ENCODE peak calls at places on chromosomes 3 and 15, in four cellular contexts. One of them, this sample, is unnamed. For H3K36me3, the result is how much of the 10 kb centered on the place peaks cover.

GRCh38 chr3:118968111-118968510 is 66.5 kb downstream of the IGSF11 start:
- DNase-seq in cardiac muscle cell: no peak
- DNase-seq in hepatocyte: no peak
- DNase-seq in kidney: no peak
- DNase-seq in this sample: no peak

GRCh38 chr3:166123088-166123487 is 285.9 kb upstream of the BCHE start:
- DNase-seq in hepatocyte: no peak
- DNase-seq in cardiac muscle cell: no peak
- DNase-seq in kidney: no peak
- DNase-seq in this sample: no peak

GRCh38 chr3:195613468-195614069 is 29.8 kb upstream of the APOD start:
- DNase-seq in kidney: no peak
- DNase-seq in hepatocyte: no peak
- DNase-seq in cardiac muscle cell: no peak
- DNase-seq in this sample: no peak

GRCh38 chr3:177453087-177453844 is 256.0 kb upstream of the TBL1XR1 start:
- DNase-seq in kidney: no peak
- DNase-seq in hepatocyte: no peak
- DNase-seq in cardiac muscle cell: no peak
- DNase-seq in this sample: no peak

GRCh38 chr3:110738531-110738930 is 333.1 kb upstream of the NECTIN3 start:
- DNase-seq in hepatocyte: no peak
- DNase-seq in cardiac muscle cell: no peak
- DNase-seq in kidney: no peak
- DNase-seq in this sample: no peak

GRCh38 chr15:83207622-83208356 is at the start of gene HDGFL3:
- DNase-seq in cardiac muscle cell: peak
- DNase-seq in hepatocyte: peak
- DNase-seq in kidney: peak
- DNase-seq in this sample: peak

GRCh38 chr3:105277656-105278055 is 89.1 kb upstream of the ALCAM start:
- DNase-seq in cardiac muscle cell: peak
- DNase-seq in kidney: no peak
- DNase-seq in hepatocyte: no peak
- DNase-seq in this sample: no peak

GRCh38 chr3:145767909-145768308 is 393.1 kb downstream of the PLOD2 start:
- DNase-seq in kidney: no peak
- DNase-seq in cardiac muscle cell: peak
- DNase-seq in hepatocyte: no peak
- DNase-seq in this sample: no peak

GRCh38 chr3:47414161-47414564 is 33.3 kb downstream of the PTPN23 start:
- DNase-seq in hepatocyte: no peak
- DNase-seq in cardiac muscle cell: no peak
- DNase-seq in kidney: no peak
- DNase-seq in this sample: peak

GRCh38 chr15:101042320-101042719 is 123.2 kb downstream of the LRRK1 start:
- DNase-seq in kidney: peak
- DNase-seq in cardiac muscle cell: no peak
- DNase-seq in hepatocyte: no peak
- DNase-seq in this sample: no peak

GRCh38 chr3:147412917-147413711 is 3.9 kb downstream of the ZIC1 start:
- DNase-seq in cardiac muscle cell: no peak
- DNase-seq in kidney: peak
- DNase-seq in hepatocyte: no peak
- DNase-seq in this sample: no peak

GRCh38 chr15:70023064-70023768 is 74.5 kb downstream of the TLE3 start:
- DNase-seq in cardiac muscle cell: peak
- DNase-seq in kidney: no peak
- DNase-seq in hepatocyte: peak
- DNase-seq in this sample: no peak

GRCh38 chr15:90529008-90529368 is 735 bp upstream of the CRTC3 start:
- DNase-seq in cardiac muscle cell: no peak
- DNase-seq in hepatocyte: no peak
- DNase-seq in kidney: peak
- DNase-seq in this sample: no peak
- H3K4me3 ChIP-seq in cardiac muscle cell: no peak
- H3K4me3 ChIP-seq in hepatocyte: no peak
- H3K4me3 ChIP-seq in kidney: peak
- H3K4me3 ChIP-seq in this sample: peak

GRCh38 chr15:89794627-89795241 is 18.6 kb downstream of the MESP2 start:
- DNase-seq in cardiac muscle cell: peak
- DNase-seq in kidney: peak
- DNase-seq in hepatocyte: no peak
- DNase-seq in this sample: no peak

GRCh38 chr15:89797678-89798201 is 16.9 kb downstream of the ANPEP start:
- DNase-seq in hepatocyte: no peak
- DNase-seq in cardiac muscle cell: no peak
- DNase-seq in kidney: peak
- DNase-seq in this sample: no peak

GRCh38 chr15:89792106-89792805 is 16.1 kb downstream of the MESP2 start:
- DNase-seq in hepatocyte: no peak
- DNase-seq in kidney: peak
- DNase-seq in cardiac muscle cell: no peak
- DNase-seq in this sample: no peak

GRCh38 chr15:89799011-89799924 is 15.4 kb downstream of the ANPEP start:
- DNase-seq in kidney: peak
- DNase-seq in hepatocyte: no peak
- DNase-seq in cardiac muscle cell: no peak
- DNase-seq in this sample: no peak

GRCh38 chr15:89795996-89796395 is 18.7 kb downstream of the ANPEP start:
- DNase-seq in kidney: no peak
- DNase-seq in hepatocyte: no peak
- DNase-seq in cardiac muscle cell: no peak
- DNase-seq in this sample: no peak
- H3K36me3 ChIP-seq in kidney: under half
- H3K36me3 ChIP-seq in hepatocyte: under half
- H3K36me3 ChIP-seq in cardiac muscle cell: under half
- H3K36me3 ChIP-seq in this sample: under half

GRCh38 chr15:29429584-29429983 is 160.0 kb upstream of the NSMCE3 start:
- DNase-seq in kidney: no peak
- DNase-seq in cardiac muscle cell: no peak
- DNase-seq in hepatocyte: no peak
- DNase-seq in this sample: no peak
- H3K4me3 ChIP-seq in kidney: no peak
- H3K4me3 ChIP-seq in cardiac muscle cell: no peak
- H3K4me3 ChIP-seq in hepatocyte: no peak
- H3K4me3 ChIP-seq in this sample: no peak

GRCh38 chr15:98942966-98943584 is 64.5 kb downstream of the PGPEP1L start:
- DNase-seq in cardiac muscle cell: no peak
- DNase-seq in kidney: no peak
- DNase-seq in hepatocyte: no peak
- DNase-seq in this sample: no peak
- H3K36me3 ChIP-seq in cardiac muscle cell: under half
- H3K36me3 ChIP-seq in kidney: half or more
- H3K36me3 ChIP-seq in hepatocyte: under half
- H3K36me3 ChIP-seq in this sample: under half

DNA sequence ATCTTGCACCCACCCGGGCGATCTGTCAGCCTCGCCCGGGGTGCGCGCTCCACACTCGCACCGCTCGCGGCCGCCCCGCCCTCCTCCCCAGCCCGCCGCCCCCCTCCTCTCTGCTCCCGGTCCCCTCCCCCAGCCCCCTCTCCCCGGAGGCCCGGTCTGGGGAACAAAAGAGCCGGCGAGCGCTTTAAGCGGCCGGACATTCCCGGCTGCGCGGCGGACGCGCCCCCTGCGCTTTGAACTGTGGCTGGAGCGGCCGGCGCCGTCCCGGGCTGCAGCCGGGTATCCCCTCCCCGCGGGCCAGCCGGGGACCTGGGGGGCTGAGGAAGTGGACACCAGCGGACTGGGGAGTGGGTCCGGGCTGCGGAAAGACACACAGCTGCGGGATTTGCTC is at the start of gene IGDCC3:
- DNase-seq in kidney: no peak
- DNase-seq in hepatocyte: peak
- DNase-seq in cardiac muscle cell: peak
- DNase-seq in this sample: peak
- H3K4me3 ChIP-seq in kidney: peak
- H3K4me3 ChIP-seq in hepatocyte: peak
- H3K4me3 ChIP-seq in cardiac muscle cell: peak
- H3K4me3 ChIP-seq in this sample: peak

GRCh38 chr15:67184208-67184925 is 70.1 kb downstream of the AAGAB start:
- DNase-seq in kidney: no peak
- DNase-seq in cardiac muscle cell: no peak
- DNase-seq in hepatocyte: no peak
- DNase-seq in this sample: no peak
- H3K36me3 ChIP-seq in kidney: half or more
- H3K36me3 ChIP-seq in cardiac muscle cell: under half
- H3K36me3 ChIP-seq in hepatocyte: under half
- H3K36me3 ChIP-seq in this sample: under half

GRCh38 chr3:100107227-100107626 is 7.1 kb downstream of the FILIP1L start:
- DNase-seq in cardiac muscle cell: no peak
- DNase-seq in hepatocyte: no peak
- DNase-seq in kidney: no peak
- DNase-seq in this sample: no peak

GRCh38 chr3:100104817-100105413 is 9.4 kb downstream of the FILIP1L start:
- DNase-seq in kidney: no peak
- DNase-seq in cardiac muscle cell: no peak
- DNase-seq in hepatocyte: no peak
- DNase-seq in this sample: no peak

GRCh38 chr3:100105536-100105935 is 8.8 kb downstream of the FILIP1L start:
- DNase-seq in hepatocyte: no peak
- DNase-seq in kidney: no peak
- DNase-seq in cardiac muscle cell: no peak
- DNase-seq in this sample: no peak

GRCh38 chr3:100106531-100107155 is 7.7 kb downstream of the FILIP1L start:
- DNase-seq in hepatocyte: no peak
- DNase-seq in cardiac muscle cell: peak
- DNase-seq in kidney: no peak
- DNase-seq in this sample: no peak

GRCh38 chr3:100106094-100106493 is 8.2 kb downstream of the FILIP1L start:
- DNase-seq in hepatocyte: no peak
- DNase-seq in kidney: no peak
- DNase-seq in cardiac muscle cell: no peak
- DNase-seq in this sample: no peak
- H3K4me3 ChIP-seq in hepatocyte: no peak
- H3K4me3 ChIP-seq in kidney: no peak
- H3K4me3 ChIP-seq in cardiac muscle cell: no peak
- H3K4me3 ChIP-seq in this sample: no peak

This sample was measured in Caco-2.